ENCODE peak calls at places on chromosomes 5 and 9, in five cellular contexts. C is heart right ventricle, F is left lung, T is fibroblast of lung, K is spleen. I is an unnamed sample.

GRCh38 chr9:119365291-119366027 is 3.8 kb downstream of the BRINP1 start:
- DNase-seq in C (no peak), F (no peak), T (peak; percentile 23), K (no peak), I (no peak)

GRCh38 chr9:77751341-77752091 is 103.4 kb upstream of the GNA14 start:
- DNase-seq in C (no peak), F (no peak), T (peak; percentile 86), K (no peak), I (peak; percentile 19)

GRCh38 chr9:122446819-122447484 is 30.8 kb downstream of the OR1J1 start:
- DNase-seq in C (no peak), F (no peak), T (peak; percentile 54), K (no peak), I (no peak)

GRCh38 chr9:69678843-69679538 is 6.8 kb upstream of the APBA1 start:
- DNase-seq in C (no peak), F (no peak), T (no peak), K (no peak), I (no peak)

GRCh38 chr9:5442400-5443011 is 4.8 kb upstream of the PLGRKT start:
- DNase-seq in C (no peak), F (no peak), T (peak; percentile 50), K (no peak), I (no peak)

GRCh38 chr9:89507626-89508025 is 9.7 kb upstream of the SEMA4D start:
- DNase-seq in C (no peak), F (no peak), T (no peak), K (no peak), I (no peak)

GRCh38 chr5:163509288-163510040 is 4.0 kb downstream of the MAT2B start:
- DNase-seq in C (no peak), F (no peak), T (peak; percentile 51), K (no peak), I (no peak)

GRCh38 chr5:1299961-1300360 is 5.1 kb upstream of the TERT start:
- DNase-seq in C (no peak), F (no peak), T (no peak), K (peak; percentile 70), I (peak; percentile 39)

GRCh38 chr5:90956511-90956910 is 397.9 kb downstream of the ADGRV1 start:
- DNase-seq in C (no peak), F (no peak), T (no peak), K (no peak), I (no peak)

GRCh38 chr5:109589983-109590382 is 99.7 kb upstream of the MAN2A1 start:
- DNase-seq in C (no peak), F (no peak), T (no peak), K (no peak), I (peak; percentile 21)

GRCh38 chr9:110135858-110136257 is 72.1 kb downstream of the C9orf152 start:
- DNase-seq in C (no peak), F (no peak), T (no peak), K (no peak), I (no peak)

GRCh38 chr9:110130791-110131416 is 77.1 kb downstream of the C9orf152 start:
- DNase-seq in C (no peak), F (no peak), T (no peak), K (no peak), I (no peak)

GRCh38 chr9:110133059-110133458 is 74.9 kb downstream of the C9orf152 start:
- DNase-seq in C (no peak), F (no peak), T (no peak), K (no peak), I (no peak)

GRCh38 chr9:110131499-110131898 is 76.5 kb downstream of the C9orf152 start:
- DNase-seq in C (no peak), F (no peak), T (peak; percentile 74), K (no peak), I (no peak)

GRCh38 chr9:110133608-110134214 is 74.2 kb downstream of the C9orf152 start:
- DNase-seq in C (no peak), F (no peak), T (peak; percentile 85), K (no peak), I (no peak)
- H3K27ac ChIP-seq in C (peak overlapping the region; percentile 27), F (no peak overlapping the region), T (peak overlapping the region; percentile 34), K (peak overlapping the region; percentile 23), I (no peak overlapping the region)

GRCh38 chr5:154474957-154475334 is 3.1 kb downstream of the HAND1 start:
- DNase-seq in C (no peak), F (no peak), T (no peak), K (no peak), I (no peak)
- H3K4me1 ChIP-seq in C (peaks cover 46% of the 10 kb centered on the region), F (peaks cover 18% of the 10 kb centered on the region), T (no peaks in the 10 kb centered on the region), K (peaks cover 75% of the 10 kb centered on the region), I (no peaks in the 10 kb centered on the region)

GRCh38 chr9:95089916-95090791 is 227.4 kb downstream of the FANCC start:
- DNase-seq in C (peak; percentile 71), F (peak; percentile 79), T (no peak), K (peak; percentile 80), I (peak; percentile 67)
- H3K27ac ChIP-seq in C (peak overlapping the region; percentile 79), F (peak overlapping the region; percentile 72), T (peak overlapping the region; percentile 36), K (peak overlapping the region; percentile 77), I (peak overlapping the region; percentile 55)

GRCh38 chr9:136531904-136532798 is 13.7 kb downstream of the NOTCH1 start:
- DNase-seq in C (no peak), F (no peak), T (no peak), K (no peak), I (no peak)

GRCh38 chr9:136531186-136531903 is 14.5 kb downstream of the NOTCH1 start:
- DNase-seq in C (no peak), F (no peak), T (no peak), K (no peak), I (no peak)

GRCh38 chr9:136533775-136534157 is 12.1 kb downstream of the NOTCH1 start:
- DNase-seq in C (no peak), F (peak; percentile 96), T (peak; percentile 36), K (peak; percentile 93), I (no peak)

GRCh38 chr9:136534396-136534795 is 11.5 kb downstream of the NOTCH1 start:
- DNase-seq in C (no peak), F (no peak), T (no peak), K (no peak), I (no peak)

DNA sequence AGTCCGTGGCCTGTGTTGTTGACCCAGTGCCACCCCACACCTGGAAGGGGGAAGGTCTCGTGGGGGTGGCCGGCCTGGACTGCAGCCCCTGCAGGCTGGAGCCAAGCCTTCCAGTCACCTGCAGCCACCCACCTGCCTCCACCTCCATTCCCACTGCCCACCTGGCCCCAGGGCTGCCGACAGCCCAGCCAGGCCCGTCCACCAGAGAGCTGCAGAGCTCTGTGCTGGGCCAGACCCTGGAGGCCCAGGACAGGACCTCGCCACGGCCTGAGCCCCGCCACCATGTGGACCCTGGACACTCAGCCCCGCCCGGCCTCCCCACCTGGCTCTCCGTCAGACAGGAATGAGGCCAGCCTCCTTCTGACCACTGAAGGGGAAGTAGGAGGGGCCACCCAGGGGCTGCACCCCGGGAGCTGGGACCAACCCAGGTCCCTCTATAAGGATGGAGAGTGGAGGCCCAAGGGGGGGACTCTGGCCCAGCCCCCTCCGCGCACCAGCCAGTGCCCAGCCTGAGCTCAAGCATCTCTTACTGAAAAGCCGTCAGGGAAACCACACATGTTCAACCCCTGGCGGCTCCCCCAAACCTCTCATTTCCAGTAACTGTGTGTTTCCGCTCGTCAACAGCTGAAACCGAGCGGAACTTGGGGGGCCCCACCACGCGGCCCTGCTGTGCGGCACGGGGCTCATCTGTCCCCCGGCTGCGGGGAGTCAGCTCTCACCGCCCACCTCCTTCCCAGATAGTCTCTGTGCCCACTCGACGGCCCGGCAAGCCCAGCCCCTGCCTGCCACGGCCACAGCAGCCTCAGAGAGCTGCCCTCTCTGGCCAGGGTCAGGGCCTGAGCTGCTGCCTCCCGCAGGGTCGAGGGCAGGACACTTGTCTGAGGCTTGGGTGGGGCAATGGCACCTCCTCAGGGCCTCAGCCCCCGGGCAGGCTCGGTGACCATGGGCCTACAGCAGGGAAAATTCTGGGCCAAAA is 12.8 kb downstream of the NOTCH1 start:
- DNase-seq in C (no peak), F (peak; percentile 90), T (no peak), K (peak; percentile 88), I (no peak)
- H3K4me1 ChIP-seq in C (peaks cover 83% of the 10 kb centered on the region), F (peaks cover 47% of the 10 kb centered on the region), T (no peaks in the 10 kb centered on the region), K (peaks cover 99% of the 10 kb centered on the region), I (peaks cover 12% of the 10 kb centered on the region)

GRCh38 chr9:124755061-124755460 is 16.1 kb downstream of the NR6A1 start:
- DNase-seq in C (no peak), F (no peak), T (no peak), K (no peak), I (no peak)

GRCh38 chr9:124752967-124753366 is 18.1 kb downstream of the NR6A1 start:
- DNase-seq in C (no peak), F (no peak), T (peak; percentile 88), K (no peak), I (no peak)

GRCh38 chr9:124756011-124756410 is 15.1 kb downstream of the NR6A1 start:
- DNase-seq in C (no peak), F (no peak), T (no peak), K (no peak), I (no peak)

GRCh38 chr9:124757589-124757988 is 13.5 kb downstream of the NR6A1 start:
- DNase-seq in C (no peak), F (no peak), T (no peak), K (no peak), I (no peak)

GRCh38 chr9:124754289-124754688 is 16.8 kb downstream of the NR6A1 start:
- DNase-seq in C (no peak), F (no peak), T (peak; percentile 36), K (no peak), I (no peak)
- H3K27ac ChIP-seq in C (no peak overlapping the region), F (no peak overlapping the region), T (no peak overlapping the region), K (no peak overlapping the region), I (no peak overlapping the region)

GRCh38 chr5:73370076-73370475 is 78.5 kb downstream of the FOXD1 start:
- DNase-seq in C (no peak), F (no peak), T (no peak), K (no peak), I (no peak)
- H3K4me1 ChIP-seq in C (no peaks in the 10 kb centered on the region), F (no peaks in the 10 kb centered on the region), T (peaks cover 31% of the 10 kb centered on the region), K (no peaks in the 10 kb centered on the region), I (no peaks in the 10 kb centered on the region)

GRCh38 chr5:34552129-34552528 is 104.0 kb upstream of the RAI14 start:
- DNase-seq in C (no peak), F (no peak), T (peak; percentile 58), K (no peak), I (peak; percentile 39)
- H3K27ac ChIP-seq in C (peak overlapping the region; percentile 19), F (no peak overlapping the region), T (no peak overlapping the region), K (no peak overlapping the region), I (no peak overlapping the region)

GRCh38 chr5:32163785-32164184 is 10.3 kb downstream of the GOLPH3 start:
- DNase-seq in C (no peak), F (no peak), T (no peak), K (no peak), I (no peak)

GRCh38 chr5:32172908-32173393 is 1.2 kb downstream of the GOLPH3 start:
- DNase-seq in C (no peak), F (no peak), T (peak; percentile 55), K (no peak), I (no peak)

GRCh38 chr5:32170303-32171170 is 3.6 kb downstream of the GOLPH3 start:
- DNase-seq in C (no peak), F (no peak), T (peak; percentile 70), K (no peak), I (no peak)

GRCh38 chr5:32165597-32165996 is 8.5 kb downstream of the GOLPH3 start:
- DNase-seq in C (no peak), F (no peak), T (no peak), K (no peak), I (no peak)

GRCh38 chr5:32168460-32169033 is 5.6 kb downstream of the GOLPH3 start:
- DNase-seq in C (no peak), F (no peak), T (no peak), K (no peak), I (no peak)
- H3K4me1 ChIP-seq in C (peaks cover 61% of the 10 kb centered on the region), F (peaks cover 24% of the 10 kb centered on the region), T (peaks cover 7% of the 10 kb centered on the region), K (peaks cover 92% of the 10 kb centered on the region), I (peaks cover 71% of the 10 kb centered on the region)

I was measured in pancreas.